ENCODE peak calls at places on chromosomes 1 and 21, in seven cellular contexts. One of them, this sample, is unnamed.

GRCh38 chr1:95437011-95437410 is 203.0 kb downstream of the RWDD3 start:
- DNase-seq in anterior cingulate cortex: no peak
- DNase-seq in GM12891: no peak
- DNase-seq in iPS-NIHi11: no peak
- DNase-seq in lower leg skin: no peak
- DNase-seq in iris pigment epithelial cell: no peak
- DNase-seq in memory B cell: no peak
- DNase-seq in this sample: no peak

GRCh38 chr1:205766038-205766437 is 9.2 kb downstream of the RAB29 start:
- DNase-seq in anterior cingulate cortex: no peak
- DNase-seq in GM12891: no peak
- DNase-seq in iPS-NIHi11: no peak
- DNase-seq in lower leg skin: no peak
- DNase-seq in iris pigment epithelial cell: peak; percentile 72
- DNase-seq in memory B cell: no peak
- DNase-seq in this sample: no peak

GRCh38 chr1:115310821-115311220 is 27.2 kb downstream of the NGF start:
- DNase-seq in anterior cingulate cortex: no peak
- DNase-seq in GM12891: no peak
- DNase-seq in iPS-NIHi11: no peak
- DNase-seq in lower leg skin: no peak
- DNase-seq in iris pigment epithelial cell: no peak
- DNase-seq in memory B cell: no peak
- DNase-seq in this sample: no peak

GRCh38 chr21:20451051-20451450 is 547.2 kb upstream of the NCAM2 start:
- DNase-seq in anterior cingulate cortex: no peak
- DNase-seq in GM12891: no peak
- DNase-seq in iPS-NIHi11: no peak
- DNase-seq in lower leg skin: no peak
- DNase-seq in iris pigment epithelial cell: no peak
- DNase-seq in memory B cell: no peak
- DNase-seq in this sample: no peak

GRCh38 chr1:191977874-191978273 is 180.4 kb upstream of the RGS18 start:
- DNase-seq in anterior cingulate cortex: no peak
- DNase-seq in GM12891: no peak
- DNase-seq in iPS-NIHi11: no peak
- DNase-seq in lower leg skin: no peak
- DNase-seq in iris pigment epithelial cell: no peak
- DNase-seq in memory B cell: no peak
- DNase-seq in this sample: no peak

GRCh38 chr1:58409826-58410225 is 136.7 kb downstream of the OMA1 start:
- DNase-seq in anterior cingulate cortex: no peak
- DNase-seq in GM12891: no peak
- DNase-seq in iPS-NIHi11: no peak
- DNase-seq in lower leg skin: no peak
- DNase-seq in iris pigment epithelial cell: no peak
- DNase-seq in memory B cell: no peak
- DNase-seq in this sample: no peak

GRCh38 chr1:114152211-114153050 is 1.2 kb downstream of the SYT6 start:
- DNase-seq in anterior cingulate cortex: no peak
- DNase-seq in GM12891: peak; percentile 36
- DNase-seq in iPS-NIHi11: peak; percentile 71
- DNase-seq in lower leg skin: peak; percentile 86
- DNase-seq in iris pigment epithelial cell: peak; percentile 18
- DNase-seq in memory B cell: no peak
- DNase-seq in this sample: no peak

GRCh38 chr1:44775930-44776748 is 799 bp downstream of the RPS8 start:
- DNase-seq in anterior cingulate cortex: no peak
- DNase-seq in GM12891: no peak
- DNase-seq in iPS-NIHi11: no peak
- DNase-seq in lower leg skin: no peak
- DNase-seq in iris pigment epithelial cell: peak; percentile 24
- DNase-seq in memory B cell: peak; percentile 40
- DNase-seq in this sample: no peak

GRCh38 chr1:8339203-8339600 is 21.3 kb downstream of the SLC45A1 start:
- DNase-seq in anterior cingulate cortex: no peak
- DNase-seq in GM12891: no peak
- DNase-seq in iPS-NIHi11: no peak
- DNase-seq in lower leg skin: no peak
- DNase-seq in iris pigment epithelial cell: no peak
- DNase-seq in memory B cell: no peak
- DNase-seq in this sample: no peak

GRCh38 chr1:207084701-207085180 is 3.9 kb upstream of the C4BPB start:
- DNase-seq in anterior cingulate cortex: peak; percentile 18
- DNase-seq in GM12891: peak; percentile 22
- DNase-seq in iPS-NIHi11: peak; percentile 82
- DNase-seq in lower leg skin: no peak
- DNase-seq in iris pigment epithelial cell: peak; percentile 85
- DNase-seq in memory B cell: peak; percentile 53
- DNase-seq in this sample: no peak

GRCh38 chr1:107789817-107790609 is 175.0 kb downstream of the VAV3 start:
- DNase-seq in anterior cingulate cortex: no peak
- DNase-seq in GM12891: no peak
- DNase-seq in iPS-NIHi11: no peak
- DNase-seq in lower leg skin: no peak
- DNase-seq in iris pigment epithelial cell: no peak
- DNase-seq in memory B cell: no peak
- DNase-seq in this sample: no peak

GRCh38 chr1:17244826-17245740 is 3.8 kb upstream of the PADI3 start:
- DNase-seq in anterior cingulate cortex: no peak
- DNase-seq in GM12891: no peak
- DNase-seq in iPS-NIHi11: no peak
- DNase-seq in lower leg skin: no peak
- DNase-seq in iris pigment epithelial cell: no peak
- DNase-seq in memory B cell: no peak
- DNase-seq in this sample: no peak

GRCh38 chr1:156414440-156415064 is 45.5 kb downstream of the RHBG start:
- DNase-seq in anterior cingulate cortex: no peak
- DNase-seq in GM12891: no peak
- DNase-seq in iPS-NIHi11: peak; percentile 78
- DNase-seq in lower leg skin: no peak
- DNase-seq in iris pigment epithelial cell: no peak
- DNase-seq in memory B cell: no peak
- DNase-seq in this sample: no peak

GRCh38 chr1:167439301-167439988 is 78.9 kb downstream of the CD247 start:
- DNase-seq in anterior cingulate cortex: peak; percentile 53
- DNase-seq in GM12891: no peak
- DNase-seq in iPS-NIHi11: peak; percentile 78
- DNase-seq in lower leg skin: peak; percentile 87
- DNase-seq in iris pigment epithelial cell: peak; percentile 45
- DNase-seq in memory B cell: peak; percentile 54
- DNase-seq in this sample: no peak

GRCh38 chr1:21669287-21670058 is at the start of gene RAP1GAP:
- DNase-seq in anterior cingulate cortex: peak; percentile 63
- DNase-seq in GM12891: no peak
- DNase-seq in iPS-NIHi11: peak; percentile 81
- DNase-seq in lower leg skin: peak; percentile 85
- DNase-seq in iris pigment epithelial cell: no peak
- DNase-seq in memory B cell: no peak
- DNase-seq in this sample: peak; percentile 4

GRCh38 chr21:34200288-34200905 is 127.0 kb downstream of the MRPS6 start:
- DNase-seq in anterior cingulate cortex: no peak
- DNase-seq in GM12891: no peak
- DNase-seq in iPS-NIHi11: no peak
- DNase-seq in lower leg skin: peak; percentile 82
- DNase-seq in iris pigment epithelial cell: no peak
- DNase-seq in memory B cell: no peak
- DNase-seq in this sample: no peak